ENCODE peak calls at places on chromosomes 2 and 18, in four cellular contexts. K is HFFc6, H is pancreas, G is Peyer's patch. W is an unnamed sample.
A peak's percentile ranks its signal among the peaks of the same experiment; 100 is the strongest.

GRCh38 chr2:225207026-225207425 is 164.8 kb upstream of the DOCK10 start:
- DNase-seq in G (no peak), K (no peak), H (no peak), W (peak; percentile 58)

GRCh38 chr2:142234701-142235100 is 103.9 kb upstream of the LRP1B start:
- DNase-seq in K (no peak), H (no peak), G (no peak), W (no peak)

GRCh38 chr2:199147216-199147615 is 310.5 kb downstream of the SATB2 start:
- DNase-seq in G (no peak), K (no peak), H (no peak), W (no peak)

GRCh38 chr2:85862426-85862825 is 26.4 kb downstream of the ST3GAL5 start:
- DNase-seq in K (no peak), G (peak; percentile 59), H (no peak), W (no peak)

GRCh38 chr2:203708846-203709815 is 2.7 kb downstream of the CD28 start:
- DNase-seq in G (no peak), K (no peak), H (no peak), W (no peak)

GRCh38 chr2:168852487-168852886 is 37.7 kb downstream of the SPC25 start:
- DNase-seq in K (no peak), G (no peak), H (no peak), W (no peak)

GRCh38 chr2:131835621-131836091 is 308.0 kb downstream of the CCDC74A start:
- DNase-seq in H (no peak), G (no peak), K (no peak), W (no peak)

GRCh38 chr2:24201496-24201895 is 26.6 kb downstream of the FAM228A start:
- DNase-seq in G (no peak), K (no peak), H (no peak), W (no peak)

GRCh38 chr2:229921101-229921891 is 513 bp downstream of the TRIP12 start:
- DNase-seq in H (peak; percentile 61), K (peak; percentile 62), G (peak; percentile 87), W (peak; percentile 66)

GRCh38 chr2:54492335-54492734 is 36.2 kb downstream of the SPTBN1 start:
- DNase-seq in H (no peak), K (no peak), G (no peak), W (no peak)

GRCh38 chr2:43133708-43134570 is 92.5 kb downstream of the ZFP36L2 start:
- DNase-seq in H (no peak), K (no peak), G (peak; percentile 96), W (peak; percentile 14)

GRCh38 chr2:80166457-80166856 is 138.1 kb downstream of the LRRTM1 start:
- DNase-seq in H (no peak), G (no peak), K (no peak), W (no peak)

GRCh38 chr2:1644427-1644826 is 99.9 kb downstream of the PXDN start:
- DNase-seq in K (no peak), G (no peak), H (no peak), W (no peak)

GRCh38 chr18:54973046-54973445 is 13.8 kb upstream of the CCDC68 start:
- DNase-seq in G (no peak), H (no peak), K (no peak), W (no peak)

GRCh38 chr2:184780944-184781343 is 182.6 kb downstream of the ZNF804A start:
- DNase-seq in K (no peak), H (no peak), G (no peak), W (no peak)

GRCh38 chr2:237297421-237298155 is 116.4 kb downstream of the COL6A3 start:
- DNase-seq in H (no peak), K (no peak), G (no peak), W (no peak)

GRCh38 chr2:74789278-74789677 is 44.6 kb upstream of the HK2 start:
- DNase-seq in G (no peak), H (no peak), K (no peak), W (no peak)

GRCh38 chr2:159298967-159299366 is 12.5 kb upstream of the WDSUB1 start:
- DNase-seq in K (no peak), G (no peak), H (no peak), W (no peak)

GRCh38 chr18:3599235-3599634 is 149.3 kb downstream of the TGIF1 start:
- DNase-seq in H (no peak), K (no peak), G (no peak), W (no peak)

GRCh38 chr18:6103758-6104157 is 208.4 kb upstream of the TMEM200C start:
- DNase-seq in H (no peak), G (no peak), K (no peak), W (no peak)

GRCh38 chr18:49725809-49726514 is 87.4 kb downstream of the ACAA2 start:
- DNase-seq in G (peak; percentile 62), K (peak; percentile 85), H (no peak), W (peak; percentile 26)

GRCh38 chr2:7014201-7014640 is 97.0 kb downstream of the RNF144A start:
- DNase-seq in H (no peak), K (no peak), G (peak; percentile 61), W (peak; percentile 54)

GRCh38 chr2:44515416-44515815 is 153.7 kb downstream of the CAMKMT start:
- DNase-seq in K (no peak), H (no peak), G (no peak), W (no peak)

GRCh38 chr2:120453635-120453998 is 107.7 kb downstream of the INHBB start:
- DNase-seq in K (peak; percentile 68), H (no peak), G (no peak), W (no peak)

GRCh38 chr2:185880396-185880795 is 141.8 kb downstream of the FSIP2 start:
- DNase-seq in H (no peak), K (no peak), G (no peak), W (no peak)

GRCh38 chr2:73156539-73157124 is 43.9 kb upstream of the RAB11FIP5 start:
- DNase-seq in G (peak; percentile 61), K (peak; percentile 58), H (peak; percentile 55), W (peak; percentile 84)

GRCh38 chr2:217366996-217367395 is 507.1 kb upstream of the TNP1 start:
- DNase-seq in G (no peak), K (peak; percentile 32), H (no peak), W (no peak)

GRCh38 chr2:188319845-188320244 is 28.2 kb downstream of the GULP1 start:
- DNase-seq in K (no peak), H (no peak), G (no peak), W (no peak)

GRCh38 chr2:137912358-137912757 is 51.9 kb upstream of the HNMT start:
- DNase-seq in G (no peak), K (no peak), H (no peak), W (no peak)

GRCh38 chr2:41923156-41923786 is 124.5 kb upstream of the PKDCC start:
- DNase-seq in G (no peak), K (no peak), H (no peak), W (no peak)

GRCh38 chr2:86218124-86218523 is 18.9 kb downstream of the MRPL35 start:
- DNase-seq in H (no peak), G (no peak), K (no peak), W (no peak)

GRCh38 chr2:16645771-16646559 is 19.7 kb downstream of the CYRIA start:
- DNase-seq in G (no peak), K (no peak), H (no peak), W (no peak)

GRCh38 chr2:149993316-149993715 is 405.7 kb upstream of the MMADHC start:
- DNase-seq in K (no peak), G (no peak), H (no peak), W (no peak)

GRCh38 chr18:25349131-25349925 is 2.6 kb downstream of the ZNF521 start:
- DNase-seq in G (no peak), H (no peak), K (peak; percentile 39), W (peak; percentile 52)

GRCh38 chr2:64400103-64400728 is 53.7 kb upstream of the LGALSL start:
- DNase-seq in K (no peak), G (no peak), H (no peak), W (no peak)

GRCh38 chr2:162126145-162126926 is 25.7 kb downstream of the GCG start:
- DNase-seq in K (no peak), H (no peak), G (no peak), W (no peak)

GRCh38 chr2:9333591-9334171 is 89.6 kb downstream of the ITGB1BP1 start:
- DNase-seq in H (peak; percentile 65), K (peak; percentile 85), G (peak; percentile 70), W (peak; percentile 40)

GRCh38 chr18:48838166-48838775 is 112.5 kb downstream of the SMAD7 start:
- DNase-seq in K (no peak), H (no peak), G (no peak), W (no peak)

GRCh38 chr2:145677371-145677770 is 1157.5 kb upstream of the ZEB2 start:
- DNase-seq in G (no peak), H (no peak), K (no peak), W (no peak)

GRCh38 chr2:165874445-165875039 is 79.0 kb downstream of the TTC21B start:
- DNase-seq in G (no peak), H (peak; percentile 19), K (peak; percentile 66), W (no peak)

W was measured in glutamatergic neuron.